ENCODE peak calls at places on chromosomes 11 and 22, in eight cellular contexts. One of them, this sample, is unnamed.

GRCh38 chr22:38347944-38348750 is 30.9 kb upstream of the CSNK1E start:
- DNase-seq in ELR: peak; percentile 83
- DNase-seq in occipital lobe: no peak
- DNase-seq in M059J: peak; percentile 42
- DNase-seq in Kasumi-1: no peak
- DNase-seq in thyroid gland: no peak
- DNase-seq in nephron progenitor cell: no peak
- DNase-seq in NCI-H1092: no peak
- DNase-seq in this sample: peak; percentile 95

GRCh38 chr11:36356201-36356600 is 60.1 kb downstream of the PRR5L start:
- DNase-seq in occipital lobe: no peak
- DNase-seq in nephron progenitor cell: no peak
- DNase-seq in thyroid gland: no peak
- DNase-seq in NCI-H1092: no peak
- DNase-seq in Kasumi-1: peak; percentile 63
- DNase-seq in ELR: no peak
- DNase-seq in M059J: peak; percentile 39
- DNase-seq in this sample: no peak

GRCh38 chr22:50314455-50315288 is 7.2 kb upstream of the PLXNB2 start:
- DNase-seq in Kasumi-1: peak; percentile 81
- DNase-seq in M059J: no peak
- DNase-seq in nephron progenitor cell: peak; percentile 59
- DNase-seq in thyroid gland: peak; percentile 84
- DNase-seq in NCI-H1092: no peak
- DNase-seq in occipital lobe: no peak
- DNase-seq in ELR: no peak
- DNase-seq in this sample: no peak

GRCh38 chr22:19679476-19680099 is 34.7 kb upstream of the SEPTIN5 start:
- DNase-seq in thyroid gland: peak; percentile 61
- DNase-seq in ELR: peak; percentile 38
- DNase-seq in NCI-H1092: no peak
- DNase-seq in M059J: no peak
- DNase-seq in Kasumi-1: no peak
- DNase-seq in nephron progenitor cell: peak; percentile 60
- DNase-seq in occipital lobe: no peak
- DNase-seq in this sample: no peak

GRCh38 chr11:8814923-8815240 is 96.1 kb upstream of the AKIP1 start:
- DNase-seq in M059J: peak; percentile 96
- DNase-seq in thyroid gland: no peak
- DNase-seq in nephron progenitor cell: no peak
- DNase-seq in ELR: peak; percentile 16
- DNase-seq in Kasumi-1: no peak
- DNase-seq in occipital lobe: no peak
- DNase-seq in NCI-H1092: no peak
- DNase-seq in this sample: peak; percentile 27

GRCh38 chr11:72786305-72787261 is 7.3 kb downstream of the STARD10 start:
- DNase-seq in ELR: no peak
- DNase-seq in thyroid gland: no peak
- DNase-seq in occipital lobe: no peak
- DNase-seq in Kasumi-1: peak; percentile 81
- DNase-seq in M059J: no peak
- DNase-seq in nephron progenitor cell: no peak
- DNase-seq in NCI-H1092: peak; percentile 48
- DNase-seq in this sample: no peak

GRCh38 chr11:73461335-73461840 is 85.2 kb downstream of the RELT start:
- DNase-seq in M059J: no peak
- DNase-seq in thyroid gland: no peak
- DNase-seq in nephron progenitor cell: no peak
- DNase-seq in NCI-H1092: no peak
- DNase-seq in ELR: no peak
- DNase-seq in Kasumi-1: no peak
- DNase-seq in occipital lobe: no peak
- DNase-seq in this sample: no peak

GRCh38 chr11:116691779-116692178 is 81.0 kb downstream of the BUD13 start:
- DNase-seq in NCI-H1092: peak; percentile 63
- DNase-seq in Kasumi-1: peak; percentile 49
- DNase-seq in nephron progenitor cell: peak; percentile 74
- DNase-seq in thyroid gland: peak; percentile 32
- DNase-seq in M059J: peak; percentile 25
- DNase-seq in occipital lobe: peak; percentile 25
- DNase-seq in ELR: peak; percentile 57
- DNase-seq in this sample: peak; percentile 33

GRCh38 chr22:38174626-38175025 is 7.0 kb downstream of the PLA2G6 start:
- DNase-seq in nephron progenitor cell: no peak
- DNase-seq in thyroid gland: no peak
- DNase-seq in Kasumi-1: no peak
- DNase-seq in M059J: no peak
- DNase-seq in ELR: no peak
- DNase-seq in occipital lobe: no peak
- DNase-seq in NCI-H1092: no peak
- DNase-seq in this sample: no peak

GRCh38 chr22:19663286-19663815 is 51.0 kb upstream of the SEPTIN5 start:
- DNase-seq in occipital lobe: no peak
- DNase-seq in Kasumi-1: no peak
- DNase-seq in thyroid gland: peak; percentile 50
- DNase-seq in M059J: peak; percentile 50
- DNase-seq in nephron progenitor cell: no peak
- DNase-seq in ELR: peak; percentile 45
- DNase-seq in NCI-H1092: peak; percentile 76
- DNase-seq in this sample: peak; percentile 35

GRCh38 chr11:103529217-103529684 is 420.0 kb downstream of the DYNC2H1 start:
- DNase-seq in M059J: peak; percentile 95
- DNase-seq in NCI-H1092: no peak
- DNase-seq in nephron progenitor cell: no peak
- DNase-seq in ELR: peak; percentile 96
- DNase-seq in occipital lobe: no peak
- DNase-seq in Kasumi-1: no peak
- DNase-seq in thyroid gland: no peak
- DNase-seq in this sample: peak; percentile 97

GRCh38 chr11:110582728-110583432 is 129.4 kb downstream of the ARHGAP20 start:
- DNase-seq in nephron progenitor cell: no peak
- DNase-seq in thyroid gland: no peak
- DNase-seq in ELR: no peak
- DNase-seq in Kasumi-1: no peak
- DNase-seq in M059J: no peak
- DNase-seq in occipital lobe: no peak
- DNase-seq in NCI-H1092: peak; percentile 2
- DNase-seq in this sample: no peak

GRCh38 chr22:23187201-23187600 is 6.9 kb downstream of the BCR start:
- DNase-seq in nephron progenitor cell: no peak
- DNase-seq in NCI-H1092: no peak
- DNase-seq in M059J: no peak
- DNase-seq in Kasumi-1: no peak
- DNase-seq in ELR: no peak
- DNase-seq in thyroid gland: no peak
- DNase-seq in occipital lobe: no peak
- DNase-seq in this sample: no peak

GRCh38 chr22:41984006-41984405 is 14.6 kb upstream of the WBP2NL start:
- DNase-seq in nephron progenitor cell: no peak
- DNase-seq in ELR: no peak
- DNase-seq in NCI-H1092: no peak
- DNase-seq in occipital lobe: no peak
- DNase-seq in M059J: no peak
- DNase-seq in thyroid gland: no peak
- DNase-seq in Kasumi-1: no peak
- DNase-seq in this sample: no peak

GRCh38 chr11:75055511-75055910 is 41.2 kb downstream of the OR2AT4 start:
- DNase-seq in thyroid gland: no peak
- DNase-seq in nephron progenitor cell: no peak
- DNase-seq in NCI-H1092: no peak
- DNase-seq in occipital lobe: no peak
- DNase-seq in ELR: peak; percentile 75
- DNase-seq in M059J: peak; percentile 49
- DNase-seq in Kasumi-1: no peak
- DNase-seq in this sample: no peak

GRCh38 chr22:44338183-44338812 is 25.5 kb upstream of the SHISAL1 start:
- DNase-seq in nephron progenitor cell: no peak
- DNase-seq in Kasumi-1: no peak
- DNase-seq in NCI-H1092: no peak
- DNase-seq in occipital lobe: no peak
- DNase-seq in thyroid gland: no peak
- DNase-seq in ELR: no peak
- DNase-seq in M059J: no peak
- DNase-seq in this sample: no peak

GRCh38 chr22:36258750-36259619 is 6.1 kb downstream of the APOL1 start:
- DNase-seq in Kasumi-1: no peak
- DNase-seq in nephron progenitor cell: peak; percentile 52
- DNase-seq in M059J: no peak
- DNase-seq in thyroid gland: peak; percentile 56
- DNase-seq in ELR: no peak
- DNase-seq in NCI-H1092: no peak
- DNase-seq in occipital lobe: no peak
- DNase-seq in this sample: no peak

GRCh38 chr11:131428853-131429252 is 58.4 kb downstream of the NTM start:
- DNase-seq in Kasumi-1: no peak
- DNase-seq in thyroid gland: no peak
- DNase-seq in NCI-H1092: no peak
- DNase-seq in nephron progenitor cell: no peak
- DNase-seq in M059J: no peak
- DNase-seq in ELR: no peak
- DNase-seq in occipital lobe: no peak
- DNase-seq in this sample: peak; percentile 54

GRCh38 chr11:66904055-66904454 is 47.2 kb downstream of the LRFN4 start:
- DNase-seq in NCI-H1092: no peak
- DNase-seq in M059J: peak; percentile 61
- DNase-seq in ELR: peak; percentile 37
- DNase-seq in nephron progenitor cell: no peak
- DNase-seq in occipital lobe: no peak
- DNase-seq in thyroid gland: no peak
- DNase-seq in Kasumi-1: no peak
- DNase-seq in this sample: peak; percentile 53

GRCh38 chr22:48138427-48138826 is 1376.0 kb downstream of the TBC1D22A start:
- DNase-seq in thyroid gland: no peak
- DNase-seq in NCI-H1092: no peak
- DNase-seq in M059J: no peak
- DNase-seq in Kasumi-1: no peak
- DNase-seq in nephron progenitor cell: no peak
- DNase-seq in occipital lobe: no peak
- DNase-seq in ELR: no peak
- DNase-seq in this sample: no peak

GRCh38 chr22:45429921-45430775 is 16.7 kb downstream of the RIBC2 start:
- DNase-seq in thyroid gland: no peak
- DNase-seq in Kasumi-1: no peak
- DNase-seq in NCI-H1092: no peak
- DNase-seq in occipital lobe: no peak
- DNase-seq in nephron progenitor cell: no peak
- DNase-seq in ELR: no peak
- DNase-seq in M059J: no peak
- DNase-seq in this sample: no peak

GRCh38 chr11:120518356-120518755 is 6.8 kb downstream of the GRIK4 start:
- DNase-seq in M059J: no peak
- DNase-seq in occipital lobe: no peak
- DNase-seq in thyroid gland: no peak
- DNase-seq in Kasumi-1: no peak
- DNase-seq in ELR: no peak
- DNase-seq in nephron progenitor cell: no peak
- DNase-seq in NCI-H1092: no peak
- DNase-seq in this sample: no peak

GRCh38 chr22:19800306-19800705 is 39.7 kb downstream of the TBX1 start:
- DNase-seq in M059J: no peak
- DNase-seq in ELR: no peak
- DNase-seq in NCI-H1092: no peak
- DNase-seq in nephron progenitor cell: no peak
- DNase-seq in Kasumi-1: no peak
- DNase-seq in occipital lobe: no peak
- DNase-seq in thyroid gland: no peak
- DNase-seq in this sample: no peak

GRCh38 chr11:71078482-71078881 is 173.9 kb downstream of the SHANK2 start:
- DNase-seq in nephron progenitor cell: no peak
- DNase-seq in M059J: peak; percentile 8
- DNase-seq in ELR: peak; percentile 12
- DNase-seq in NCI-H1092: no peak
- DNase-seq in thyroid gland: no peak
- DNase-seq in occipital lobe: no peak
- DNase-seq in Kasumi-1: no peak
- DNase-seq in this sample: peak; percentile 43

GRCh38 chr11:46290598-46291309 is 13.3 kb downstream of the CREB3L1 start:
- DNase-seq in NCI-H1092: no peak
- DNase-seq in occipital lobe: no peak
- DNase-seq in nephron progenitor cell: peak; percentile 85
- DNase-seq in ELR: peak; percentile 94
- DNase-seq in thyroid gland: peak; percentile 85
- DNase-seq in M059J: peak; percentile 97
- DNase-seq in Kasumi-1: no peak
- DNase-seq in this sample: peak; percentile 91

GRCh38 chr22:46657996-46658947 is 38.1 kb downstream of the GRAMD4 start:
- DNase-seq in NCI-H1092: no peak
- DNase-seq in nephron progenitor cell: no peak
- DNase-seq in Kasumi-1: no peak
- DNase-seq in occipital lobe: no peak
- DNase-seq in M059J: no peak
- DNase-seq in thyroid gland: no peak
- DNase-seq in ELR: no peak
- DNase-seq in this sample: peak; percentile 17

GRCh38 chr11:30244255-30244654 is 13.4 kb downstream of the FSHB start:
- DNase-seq in nephron progenitor cell: no peak
- DNase-seq in NCI-H1092: no peak
- DNase-seq in M059J: peak; percentile 42
- DNase-seq in Kasumi-1: no peak
- DNase-seq in ELR: peak; percentile 40
- DNase-seq in occipital lobe: no peak
- DNase-seq in thyroid gland: no peak
- DNase-seq in this sample: peak; percentile 68

GRCh38 chr22:39133871-39134270 is 18.6 kb downstream of the CBX7 start:
- DNase-seq in nephron progenitor cell: no peak
- DNase-seq in Kasumi-1: no peak
- DNase-seq in thyroid gland: no peak
- DNase-seq in NCI-H1092: no peak
- DNase-seq in M059J: no peak
- DNase-seq in ELR: no peak
- DNase-seq in occipital lobe: no peak
- DNase-seq in this sample: no peak

GRCh38 chr11:22778642-22779041 is 51.0 kb downstream of the SVIP start:
- DNase-seq in nephron progenitor cell: no peak
- DNase-seq in M059J: peak; percentile 5
- DNase-seq in thyroid gland: no peak
- DNase-seq in occipital lobe: no peak
- DNase-seq in Kasumi-1: peak; percentile 13
- DNase-seq in NCI-H1092: no peak
- DNase-seq in ELR: no peak
- DNase-seq in this sample: no peak